ENCODE peak calls at places on chromosomes 16 and 17, in four cellular contexts. One of them, this sample, is unnamed.

GRCh38 chr17:57889892-57890856 is 40.3 kb upstream of the MRPS23 start:
- DNase-seq in prostate gland: peak
- DNase-seq in BJ: no peak
- DNase-seq in WERI-Rb-1: peak
- DNase-seq in this sample: no peak

GRCh38 chr17:14737984-14738651 is 437.2 kb downstream of the HS3ST3B1 start:
- DNase-seq in WERI-Rb-1: peak
- DNase-seq in prostate gland: peak
- DNase-seq in BJ: peak
- DNase-seq in this sample: peak

GRCh38 chr16:88545781-88546180 is 24.4 kb upstream of the ZC3H18 start:
- DNase-seq in WERI-Rb-1: no peak
- DNase-seq in BJ: no peak
- DNase-seq in prostate gland: no peak
- DNase-seq in this sample: no peak

GRCh38 chr17:70119961-70120360 is 44.9 kb downstream of the KCNJ16 start:
- DNase-seq in prostate gland: no peak
- DNase-seq in BJ: no peak
- DNase-seq in WERI-Rb-1: no peak
- DNase-seq in this sample: no peak

GRCh38 chr17:2247005-2247404 is 56.6 kb downstream of the SMG6 start:
- DNase-seq in prostate gland: no peak
- DNase-seq in BJ: no peak
- DNase-seq in WERI-Rb-1: no peak
- DNase-seq in this sample: no peak

GRCh38 chr17:16304832-16305231 is 48.4 kb downstream of the CENPV start:
- DNase-seq in WERI-Rb-1: peak
- DNase-seq in prostate gland: no peak
- DNase-seq in BJ: no peak
- DNase-seq in this sample: no peak

GRCh38 chr17:45223541-45224528 is 2.1 kb downstream of the FMNL1 start:
- DNase-seq in WERI-Rb-1: no peak
- DNase-seq in BJ: no peak
- DNase-seq in prostate gland: no peak
- DNase-seq in this sample: no peak

GRCh38 chr16:30786115-30786935 is 680 bp downstream of the ZNF629 start:
- DNase-seq in WERI-Rb-1: peak
- DNase-seq in BJ: no peak
- DNase-seq in prostate gland: no peak
- DNase-seq in this sample: peak

GRCh38 chr16:23069844-23070243 is 79.4 kb downstream of the USP31 start:
- DNase-seq in BJ: no peak
- DNase-seq in WERI-Rb-1: no peak
- DNase-seq in prostate gland: no peak
- DNase-seq in this sample: no peak

GRCh38 chr17:78411241-78411855 is 32.9 kb downstream of the PGS1 start:
- DNase-seq in WERI-Rb-1: no peak
- DNase-seq in prostate gland: no peak
- DNase-seq in BJ: no peak
- DNase-seq in this sample: no peak

GRCh38 chr17:32158870-32159585 is 16.7 kb downstream of the RHOT1 start:
- DNase-seq in WERI-Rb-1: no peak
- DNase-seq in prostate gland: no peak
- DNase-seq in BJ: no peak
- DNase-seq in this sample: no peak

GRCh38 chr17:78998311-78999055 is 11.1 kb downstream of the CANT1 start:
- DNase-seq in prostate gland: peak
- DNase-seq in BJ: no peak
- DNase-seq in WERI-Rb-1: no peak
- DNase-seq in this sample: no peak

GRCh38 chr17:37816951-37817350 is 72.1 kb upstream of the HNF1B start:
- DNase-seq in prostate gland: peak
- DNase-seq in WERI-Rb-1: no peak
- DNase-seq in BJ: no peak
- DNase-seq in this sample: no peak

GRCh38 chr16:83134638-83135037 is 507.9 kb downstream of the CDH13 start:
- DNase-seq in BJ: no peak
- DNase-seq in WERI-Rb-1: no peak
- DNase-seq in prostate gland: no peak
- DNase-seq in this sample: no peak

GRCh38 chr16:3017806-3018506 is at the start of gene CLDN6:
- DNase-seq in WERI-Rb-1: no peak
- DNase-seq in BJ: no peak
- DNase-seq in prostate gland: no peak
- DNase-seq in this sample: peak

GRCh38 chr16:2992383-2993081 is 12.3 kb upstream of the PKMYT1 start:
- DNase-seq in WERI-Rb-1: no peak
- DNase-seq in prostate gland: peak
- DNase-seq in BJ: no peak
- DNase-seq in this sample: no peak

GRCh38 chr16:88846088-88846487 is 10.7 kb downstream of the GALNS start:
- DNase-seq in prostate gland: no peak
- DNase-seq in WERI-Rb-1: no peak
- DNase-seq in BJ: no peak
- DNase-seq in this sample: no peak

GRCh38 chr17:60442271-60443201 is 20.2 kb downstream of the CHCT1 start:
- DNase-seq in WERI-Rb-1: no peak
- DNase-seq in prostate gland: no peak
- DNase-seq in BJ: no peak
- DNase-seq in this sample: no peak

GRCh38 chr17:2050871-2051387 is 4.0 kb upstream of the HIC1 start:
- DNase-seq in WERI-Rb-1: no peak
- DNase-seq in prostate gland: no peak
- DNase-seq in BJ: no peak
- DNase-seq in this sample: peak

GRCh38 chr16:55031481-55031880 is 100.8 kb downstream of the IRX5 start:
- DNase-seq in WERI-Rb-1: no peak
- DNase-seq in BJ: no peak
- DNase-seq in prostate gland: no peak
- DNase-seq in this sample: no peak

GRCh38 chr17:9371019-9371418 is 204.6 kb downstream of the STX8 start:
- DNase-seq in BJ: no peak
- DNase-seq in prostate gland: no peak
- DNase-seq in WERI-Rb-1: no peak
- DNase-seq in this sample: no peak

GRCh38 chr17:21196126-21196525 is 17.8 kb downstream of the TMEM11 start:
- DNase-seq in WERI-Rb-1: no peak
- DNase-seq in BJ: no peak
- DNase-seq in prostate gland: peak
- DNase-seq in this sample: no peak

GRCh38 chr17:7932483-7932891 is 481 bp downstream of the CNTROB start:
- DNase-seq in WERI-Rb-1: no peak
- DNase-seq in BJ: no peak
- DNase-seq in prostate gland: no peak
- DNase-seq in this sample: no peak

GRCh38 chr16:85750021-85750826 is 672 bp downstream of the C16orf74 start:
- DNase-seq in WERI-Rb-1: peak
- DNase-seq in BJ: no peak
- DNase-seq in prostate gland: no peak
- DNase-seq in this sample: peak

GRCh38 chr17:57234252-57235092 is 21.9 kb upstream of the MSI2 start:
- DNase-seq in prostate gland: no peak
- DNase-seq in WERI-Rb-1: no peak
- DNase-seq in BJ: no peak
- DNase-seq in this sample: no peak

GRCh38 chr17:1201132-1201702 is 21.4 kb upstream of the ABR start:
- DNase-seq in prostate gland: no peak
- DNase-seq in BJ: no peak
- DNase-seq in WERI-Rb-1: no peak
- DNase-seq in this sample: no peak

DNA sequence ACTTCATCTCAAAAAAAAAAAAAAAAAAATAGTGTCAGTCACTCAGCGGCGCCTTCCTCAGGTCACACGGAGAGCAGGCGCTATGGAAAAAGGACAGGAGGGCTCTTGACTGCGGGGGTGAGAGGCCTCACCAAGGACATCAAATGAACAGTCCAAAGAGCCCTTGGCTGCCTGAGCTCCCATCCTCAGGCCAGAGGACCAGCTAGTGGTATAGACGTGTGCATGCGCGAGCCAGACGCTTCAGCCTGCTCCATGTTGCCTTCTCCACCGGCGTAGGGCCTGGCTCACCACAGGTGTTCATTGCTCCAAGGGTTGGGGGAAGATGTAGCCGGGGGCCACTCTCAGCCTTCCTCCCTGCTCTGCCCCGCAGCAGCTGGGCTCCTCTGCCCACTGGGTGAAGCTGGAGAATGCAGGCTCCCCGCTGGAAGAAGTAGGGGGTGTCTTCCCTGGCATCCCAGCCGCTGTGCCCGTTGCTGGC is 65.8 kb upstream of the PLCG2 start:
- DNase-seq in WERI-Rb-1: no peak
- DNase-seq in BJ: no peak
- DNase-seq in prostate gland: no peak
- DNase-seq in this sample: no peak
- TF ChIP-seq CTCF in WERI-Rb-1: no peak
- TF ChIP-seq CTCF in BJ: no peak
- TF ChIP-seq CTCF in prostate gland: no peak
- TF ChIP-seq CTCF in this sample: no peak

GRCh38 chr16:56950881-56951771 is 10.6 kb upstream of the CETP start:
- DNase-seq in WERI-Rb-1: peak
- DNase-seq in BJ: no peak
- DNase-seq in prostate gland: peak
- DNase-seq in this sample: peak
- TF ChIP-seq CTCF in WERI-Rb-1: peak
- TF ChIP-seq CTCF in BJ: peak
- TF ChIP-seq CTCF in prostate gland: peak
- TF ChIP-seq CTCF in this sample: no peak

GRCh38 chr16:19114359-19115147 is 789 bp downstream of the ITPRIPL2 start:
- DNase-seq in BJ: no peak
- DNase-seq in prostate gland: peak
- DNase-seq in WERI-Rb-1: no peak
- DNase-seq in this sample: peak

GRCh38 chr16:19116711-19117449 is 3.1 kb downstream of the ITPRIPL2 start:
- DNase-seq in BJ: no peak
- DNase-seq in prostate gland: no peak
- DNase-seq in WERI-Rb-1: no peak
- DNase-seq in this sample: no peak

GRCh38 chr16:19118938-19119431 is 5.2 kb downstream of the ITPRIPL2 start:
- DNase-seq in WERI-Rb-1: no peak
- DNase-seq in BJ: peak
- DNase-seq in prostate gland: no peak
- DNase-seq in this sample: no peak

GRCh38 chr16:19113577-19114358 is at the start of gene ITPRIPL2:
- DNase-seq in WERI-Rb-1: peak
- DNase-seq in prostate gland: peak
- DNase-seq in BJ: peak
- DNase-seq in this sample: peak

GRCh38 chr16:19115148-19116021 is 1.6 kb downstream of the ITPRIPL2 start:
- DNase-seq in BJ: no peak
- DNase-seq in prostate gland: no peak
- DNase-seq in WERI-Rb-1: no peak
- DNase-seq in this sample: peak
- TF ChIP-seq CTCF in BJ: peak
- TF ChIP-seq CTCF in prostate gland: no peak
- TF ChIP-seq CTCF in WERI-Rb-1: peak
- TF ChIP-seq CTCF in this sample: peak

GRCh38 chr16:76780556-76780955 is 410.4 kb upstream of the MON1B start:
- DNase-seq in prostate gland: peak
- DNase-seq in WERI-Rb-1: no peak
- DNase-seq in BJ: no peak
- DNase-seq in this sample: no peak

GRCh38 chr16:76787394-76787793 is 403.6 kb upstream of the MON1B start:
- DNase-seq in BJ: no peak
- DNase-seq in WERI-Rb-1: no peak
- DNase-seq in prostate gland: no peak
- DNase-seq in this sample: no peak

GRCh38 chr16:76784530-76784929 is 406.5 kb upstream of the MON1B start:
- DNase-seq in BJ: no peak
- DNase-seq in WERI-Rb-1: no peak
- DNase-seq in prostate gland: no peak
- DNase-seq in this sample: no peak
- TF ChIP-seq CTCF in BJ: no peak
- TF ChIP-seq CTCF in WERI-Rb-1: no peak
- TF ChIP-seq CTCF in prostate gland: no peak
- TF ChIP-seq CTCF in this sample: no peak

DNA sequence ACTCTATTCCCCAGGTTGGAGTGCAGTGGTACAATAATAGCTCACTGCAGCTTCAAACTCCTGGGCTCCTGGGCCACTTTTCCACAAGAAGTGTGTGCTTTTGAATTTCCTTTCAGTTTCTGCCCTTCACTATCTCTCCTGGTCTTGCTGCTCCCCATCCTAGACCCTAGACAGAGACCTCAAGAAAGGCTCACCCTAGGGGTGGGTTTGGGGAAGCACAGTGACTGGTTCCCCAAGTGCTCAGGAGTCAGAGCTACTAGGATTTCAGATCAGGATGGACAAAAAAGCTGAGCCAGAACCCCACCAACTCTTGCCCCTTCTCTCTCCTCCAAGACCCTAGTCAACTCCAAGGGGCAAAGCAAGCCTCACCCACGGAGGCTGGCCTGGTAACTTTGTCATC is 1.6 kb upstream of the SEBOX start:
- DNase-seq in BJ: no peak
- DNase-seq in prostate gland: no peak
- DNase-seq in WERI-Rb-1: no peak
- DNase-seq in this sample: no peak
- TF ChIP-seq CTCF in BJ: no peak
- TF ChIP-seq CTCF in prostate gland: no peak
- TF ChIP-seq CTCF in WERI-Rb-1: peak
- TF ChIP-seq CTCF in this sample: no peak

GRCh38 chr16:537415-538335 is 10.2 kb downstream of the CAPN15 start:
- DNase-seq in BJ: no peak
- DNase-seq in prostate gland: no peak
- DNase-seq in WERI-Rb-1: no peak
- DNase-seq in this sample: no peak

GRCh38 chr16:536746-537145 is 9.2 kb downstream of the CAPN15 start:
- DNase-seq in BJ: no peak
- DNase-seq in prostate gland: no peak
- DNase-seq in WERI-Rb-1: no peak
- DNase-seq in this sample: no peak

GRCh38 chr16:543301-544164 is 16.0 kb downstream of the CAPN15 start:
- DNase-seq in WERI-Rb-1: no peak
- DNase-seq in prostate gland: no peak
- DNase-seq in BJ: no peak
- DNase-seq in this sample: no peak

GRCh38 chr16:540645-541340 is 13.3 kb downstream of the CAPN15 start:
- DNase-seq in prostate gland: no peak
- DNase-seq in WERI-Rb-1: no peak
- DNase-seq in BJ: no peak
- DNase-seq in this sample: no peak

DNA sequence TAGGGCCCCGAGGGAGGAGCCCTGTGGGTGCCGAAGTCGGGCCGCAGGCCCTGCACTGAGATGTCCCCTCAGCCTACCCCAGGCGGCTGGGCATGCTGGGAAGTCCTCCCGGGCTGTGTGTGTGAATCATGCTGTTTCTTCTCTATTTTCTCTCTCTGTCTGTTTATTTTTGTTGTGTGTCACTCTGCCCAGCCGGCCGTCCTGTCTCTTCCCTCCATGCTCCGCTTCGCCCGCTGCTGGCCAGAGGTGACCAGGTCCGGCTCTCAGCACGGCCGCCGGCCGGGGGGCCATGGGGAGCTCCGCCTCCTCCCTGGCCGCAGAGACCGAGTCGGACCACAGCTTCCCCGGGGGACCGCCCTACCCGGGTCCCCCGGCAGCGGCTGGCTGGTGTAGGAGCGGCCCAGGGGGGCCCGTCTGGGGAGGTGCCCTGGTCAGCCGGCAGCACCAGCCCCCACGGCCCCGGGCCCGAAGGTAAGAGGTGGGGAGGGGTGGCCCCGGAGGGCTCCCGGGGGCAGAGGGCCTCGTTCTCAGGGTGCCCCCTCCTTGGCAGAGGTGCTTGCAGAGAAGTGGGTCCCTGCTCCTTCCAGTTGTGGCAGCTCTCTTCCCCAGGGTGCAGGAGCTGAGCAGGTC is 12.5 kb downstream of the CAPN15 start:
- DNase-seq in WERI-Rb-1: no peak
- DNase-seq in prostate gland: no peak
- DNase-seq in BJ: no peak
- DNase-seq in this sample: no peak
- TF ChIP-seq CTCF in WERI-Rb-1: no peak
- TF ChIP-seq CTCF in prostate gland: no peak
- TF ChIP-seq CTCF in BJ: no peak
- TF ChIP-seq CTCF in this sample: no peak

This sample was measured in glutamatergic neuron.